ENCODE peak calls at places on chromosomes 3 and 15, in seven cellular contexts. One of them, this sample, is unnamed. For H3K27me3, the result is how much of the 10 kb centered on the place peaks cover.

GRCh38 chr15:48603123-48603500 is 42.4 kb downstream of the FBN1 start:
- DNase-seq in CD8-positive, alpha-beta memory T cell: no peak
- DNase-seq in heart left ventricle: no peak
- DNase-seq in astrocyte: peak
- DNase-seq in Peyer's patch: no peak
- DNase-seq in IMR-90: no peak
- DNase-seq in tibial artery: no peak
- DNase-seq in this sample: no peak

GRCh38 chr3:124316034-124316287 is 324.0 kb upstream of the ROPN1 start:
- DNase-seq in Peyer's patch: no peak
- DNase-seq in astrocyte: no peak
- DNase-seq in heart left ventricle: no peak
- DNase-seq in tibial artery: no peak
- DNase-seq in CD8-positive, alpha-beta memory T cell: no peak
- DNase-seq in IMR-90: no peak
- DNase-seq in this sample: no peak

GRCh38 chr3:124934577-124934976 is at the start of gene MUC13:
- DNase-seq in CD8-positive, alpha-beta memory T cell: no peak
- DNase-seq in IMR-90: no peak
- DNase-seq in tibial artery: no peak
- DNase-seq in Peyer's patch: no peak
- DNase-seq in heart left ventricle: no peak
- DNase-seq in astrocyte: no peak
- DNase-seq in this sample: no peak

GRCh38 chr3:64344721-64345207 is 119.5 kb upstream of the PRICKLE2 start:
- DNase-seq in CD8-positive, alpha-beta memory T cell: no peak
- DNase-seq in tibial artery: no peak
- DNase-seq in Peyer's patch: no peak
- DNase-seq in heart left ventricle: no peak
- DNase-seq in astrocyte: peak
- DNase-seq in IMR-90: peak
- DNase-seq in this sample: peak

GRCh38 chr3:114213669-114214541 is 23.5 kb downstream of the ZNF80 start:
- DNase-seq in Peyer's patch: peak
- DNase-seq in IMR-90: peak
- DNase-seq in heart left ventricle: no peak
- DNase-seq in tibial artery: no peak
- DNase-seq in CD8-positive, alpha-beta memory T cell: peak
- DNase-seq in astrocyte: peak
- DNase-seq in this sample: no peak

GRCh38 chr3:171898192-171898591 is 55.0 kb downstream of the TMEM212 start:
- DNase-seq in astrocyte: no peak
- DNase-seq in Peyer's patch: no peak
- DNase-seq in CD8-positive, alpha-beta memory T cell: no peak
- DNase-seq in IMR-90: no peak
- DNase-seq in tibial artery: no peak
- DNase-seq in heart left ventricle: no peak
- DNase-seq in this sample: no peak

GRCh38 chr15:69451951-69452701 is 492 bp upstream of the RPLP1 start:
- DNase-seq in heart left ventricle: no peak
- DNase-seq in tibial artery: no peak
- DNase-seq in astrocyte: peak
- DNase-seq in CD8-positive, alpha-beta memory T cell: no peak
- DNase-seq in IMR-90: peak
- DNase-seq in Peyer's patch: peak
- DNase-seq in this sample: peak

GRCh38 chr3:108818404-108818803 is 4.2 kb upstream of the TRAT1 start:
- DNase-seq in astrocyte: peak
- DNase-seq in Peyer's patch: peak
- DNase-seq in IMR-90: peak
- DNase-seq in tibial artery: no peak
- DNase-seq in heart left ventricle: no peak
- DNase-seq in CD8-positive, alpha-beta memory T cell: peak
- DNase-seq in this sample: no peak

GRCh38 chr3:176953106-176954080 is 243.9 kb downstream of the TBL1XR1 start:
- DNase-seq in Peyer's patch: no peak
- DNase-seq in heart left ventricle: peak
- DNase-seq in CD8-positive, alpha-beta memory T cell: no peak
- DNase-seq in astrocyte: peak
- DNase-seq in tibial artery: no peak
- DNase-seq in IMR-90: peak
- DNase-seq in this sample: peak

GRCh38 chr3:56622381-56622780 is 60.7 kb downstream of the TASOR start:
- DNase-seq in Peyer's patch: no peak
- DNase-seq in IMR-90: no peak
- DNase-seq in CD8-positive, alpha-beta memory T cell: no peak
- DNase-seq in heart left ventricle: no peak
- DNase-seq in tibial artery: no peak
- DNase-seq in astrocyte: no peak
- DNase-seq in this sample: no peak

GRCh38 chr3:105752791-105753415 is 115.9 kb downstream of the CBLB start:
- DNase-seq in astrocyte: peak
- DNase-seq in Peyer's patch: peak
- DNase-seq in CD8-positive, alpha-beta memory T cell: peak
- DNase-seq in tibial artery: no peak
- DNase-seq in IMR-90: no peak
- DNase-seq in heart left ventricle: no peak
- DNase-seq in this sample: no peak

GRCh38 chr3:194273396-194274310 is 77.5 kb downstream of the CPN2 start:
- DNase-seq in astrocyte: no peak
- DNase-seq in CD8-positive, alpha-beta memory T cell: no peak
- DNase-seq in IMR-90: no peak
- DNase-seq in Peyer's patch: no peak
- DNase-seq in heart left ventricle: no peak
- DNase-seq in tibial artery: peak
- DNase-seq in this sample: peak

GRCh38 chr15:73941871-73942635 is 15.8 kb downstream of the LOXL1 start:
- DNase-seq in tibial artery: peak
- DNase-seq in heart left ventricle: peak
- DNase-seq in CD8-positive, alpha-beta memory T cell: no peak
- DNase-seq in IMR-90: no peak
- DNase-seq in astrocyte: no peak
- DNase-seq in Peyer's patch: no peak
- DNase-seq in this sample: no peak

GRCh38 chr3:134795776-134796312 is 784 bp downstream of the EPHB1 start:
- DNase-seq in IMR-90: peak
- DNase-seq in astrocyte: peak
- DNase-seq in Peyer's patch: no peak
- DNase-seq in CD8-positive, alpha-beta memory T cell: no peak
- DNase-seq in tibial artery: no peak
- DNase-seq in heart left ventricle: no peak
- DNase-seq in this sample: no peak

DNA sequence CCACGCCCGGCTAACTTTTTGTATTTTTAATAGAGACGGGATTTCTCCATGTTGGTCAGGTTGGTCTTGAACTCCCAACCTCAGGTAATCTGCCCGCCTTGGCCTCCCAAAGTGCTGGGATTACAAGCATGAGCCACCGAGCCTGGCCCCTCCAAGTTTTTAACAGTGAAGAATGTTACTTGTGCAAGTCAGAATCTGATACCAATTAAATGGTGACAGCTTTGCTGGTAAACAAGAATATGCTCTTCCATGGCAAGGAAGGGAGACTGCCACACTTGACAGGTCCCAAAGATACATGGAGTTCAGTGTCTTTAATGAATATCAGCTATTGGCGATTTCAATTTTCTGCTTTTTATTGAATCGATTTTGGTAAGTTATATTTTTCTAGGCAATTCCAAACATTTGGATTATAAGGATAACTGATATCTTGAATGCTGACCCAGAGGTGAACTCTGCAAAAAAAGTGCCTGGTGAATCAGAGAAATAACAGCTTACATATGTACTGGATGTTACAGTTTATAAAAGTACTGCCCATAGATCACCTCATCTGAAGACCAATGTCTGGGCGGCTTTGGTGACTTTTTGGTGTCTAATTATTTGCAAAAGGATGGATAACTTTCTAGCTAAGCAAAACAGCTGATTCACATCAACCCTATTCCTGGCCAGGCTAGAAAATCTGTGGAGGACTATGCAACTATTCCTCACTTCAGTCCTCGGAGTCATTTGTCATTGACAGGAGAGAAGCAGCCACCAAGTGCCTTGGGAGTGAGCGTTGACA is 1.2 kb downstream of the PARP16 start:
- DNase-seq in CD8-positive, alpha-beta memory T cell: no peak
- DNase-seq in heart left ventricle: no peak
- DNase-seq in IMR-90: peak
- DNase-seq in Peyer's patch: no peak
- DNase-seq in astrocyte: peak
- DNase-seq in tibial artery: no peak
- DNase-seq in this sample: no peak
- H3K27ac ChIP-seq in CD8-positive, alpha-beta memory T cell: peak
- H3K27ac ChIP-seq in heart left ventricle: peak
- H3K27ac ChIP-seq in IMR-90: peak
- H3K27ac ChIP-seq in Peyer's patch: peak
- H3K27ac ChIP-seq in astrocyte: no peak
- H3K27ac ChIP-seq in tibial artery: peak
- H3K27ac ChIP-seq in this sample: peak

GRCh38 chr15:43522247-43522646 is 4.8 kb downstream of the MAP1A start:
- DNase-seq in IMR-90: no peak
- DNase-seq in heart left ventricle: no peak
- DNase-seq in CD8-positive, alpha-beta memory T cell: no peak
- DNase-seq in tibial artery: no peak
- DNase-seq in Peyer's patch: no peak
- DNase-seq in astrocyte: no peak
- DNase-seq in this sample: no peak

GRCh38 chr15:43521419-43521818 is 4.0 kb downstream of the MAP1A start:
- DNase-seq in astrocyte: no peak
- DNase-seq in IMR-90: no peak
- DNase-seq in Peyer's patch: no peak
- DNase-seq in tibial artery: no peak
- DNase-seq in CD8-positive, alpha-beta memory T cell: no peak
- DNase-seq in heart left ventricle: no peak
- DNase-seq in this sample: no peak

GRCh38 chr15:43518073-43518761 is 809 bp downstream of the MAP1A start:
- DNase-seq in heart left ventricle: no peak
- DNase-seq in tibial artery: no peak
- DNase-seq in astrocyte: peak
- DNase-seq in Peyer's patch: no peak
- DNase-seq in CD8-positive, alpha-beta memory T cell: no peak
- DNase-seq in IMR-90: peak
- DNase-seq in this sample: no peak

GRCh38 chr15:43519207-43519606 is 1.8 kb downstream of the MAP1A start:
- DNase-seq in heart left ventricle: no peak
- DNase-seq in astrocyte: no peak
- DNase-seq in CD8-positive, alpha-beta memory T cell: no peak
- DNase-seq in Peyer's patch: no peak
- DNase-seq in IMR-90: no peak
- DNase-seq in tibial artery: no peak
- DNase-seq in this sample: no peak

DNA sequence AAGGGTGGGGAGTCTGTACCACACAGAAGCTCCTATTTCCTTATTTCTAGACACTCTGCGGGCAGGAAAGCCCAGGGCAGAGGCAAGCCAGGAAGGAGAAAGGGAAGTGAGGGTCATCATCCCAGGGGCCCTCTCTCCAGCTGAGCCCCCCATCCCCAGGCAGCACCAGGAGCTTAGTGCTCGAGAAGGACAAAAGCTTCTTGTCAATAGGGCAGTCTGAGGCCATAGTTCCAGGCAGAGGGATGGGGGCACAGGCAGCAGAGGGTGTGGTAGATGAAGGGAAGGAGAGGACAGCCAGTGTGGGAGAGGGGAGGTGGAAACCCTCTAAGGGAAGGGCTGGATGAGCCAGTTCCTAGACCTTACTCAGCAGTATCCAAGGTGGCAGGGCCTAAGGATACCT is 2.7 kb downstream of the MAP1A start:
- DNase-seq in IMR-90: no peak
- DNase-seq in astrocyte: no peak
- DNase-seq in tibial artery: no peak
- DNase-seq in heart left ventricle: no peak
- DNase-seq in CD8-positive, alpha-beta memory T cell: no peak
- DNase-seq in Peyer's patch: no peak
- DNase-seq in this sample: no peak
- H3K27me3 ChIP-seq in IMR-90: under half
- H3K27me3 ChIP-seq in astrocyte: under half
- H3K27me3 ChIP-seq in tibial artery: under half
- H3K27me3 ChIP-seq in heart left ventricle: under half
- H3K27me3 ChIP-seq in CD8-positive, alpha-beta memory T cell: under half
- H3K27me3 ChIP-seq in Peyer's patch: under half
- H3K27me3 ChIP-seq in this sample: under half

GRCh38 chr3:179528786-179529185 is 33.9 kb upstream of the ACTL6A start:
- DNase-seq in tibial artery: no peak
- DNase-seq in astrocyte: peak
- DNase-seq in heart left ventricle: no peak
- DNase-seq in CD8-positive, alpha-beta memory T cell: no peak
- DNase-seq in IMR-90: peak
- DNase-seq in Peyer's patch: no peak
- DNase-seq in this sample: no peak

GRCh38 chr3:179526989-179527391 is 35.7 kb upstream of the ACTL6A start:
- DNase-seq in CD8-positive, alpha-beta memory T cell: no peak
- DNase-seq in Peyer's patch: no peak
- DNase-seq in heart left ventricle: no peak
- DNase-seq in tibial artery: peak
- DNase-seq in IMR-90: peak
- DNase-seq in astrocyte: peak
- DNase-seq in this sample: peak

GRCh38 chr3:179526482-179526881 is 36.2 kb upstream of the ACTL6A start:
- DNase-seq in astrocyte: no peak
- DNase-seq in tibial artery: no peak
- DNase-seq in heart left ventricle: no peak
- DNase-seq in IMR-90: peak
- DNase-seq in Peyer's patch: no peak
- DNase-seq in CD8-positive, alpha-beta memory T cell: no peak
- DNase-seq in this sample: no peak
- H3K27ac ChIP-seq in astrocyte: no peak
- H3K27ac ChIP-seq in tibial artery: peak
- H3K27ac ChIP-seq in heart left ventricle: peak
- H3K27ac ChIP-seq in IMR-90: peak
- H3K27ac ChIP-seq in Peyer's patch: peak
- H3K27ac ChIP-seq in CD8-positive, alpha-beta memory T cell: no peak
- H3K27ac ChIP-seq in this sample: peak

DNA sequence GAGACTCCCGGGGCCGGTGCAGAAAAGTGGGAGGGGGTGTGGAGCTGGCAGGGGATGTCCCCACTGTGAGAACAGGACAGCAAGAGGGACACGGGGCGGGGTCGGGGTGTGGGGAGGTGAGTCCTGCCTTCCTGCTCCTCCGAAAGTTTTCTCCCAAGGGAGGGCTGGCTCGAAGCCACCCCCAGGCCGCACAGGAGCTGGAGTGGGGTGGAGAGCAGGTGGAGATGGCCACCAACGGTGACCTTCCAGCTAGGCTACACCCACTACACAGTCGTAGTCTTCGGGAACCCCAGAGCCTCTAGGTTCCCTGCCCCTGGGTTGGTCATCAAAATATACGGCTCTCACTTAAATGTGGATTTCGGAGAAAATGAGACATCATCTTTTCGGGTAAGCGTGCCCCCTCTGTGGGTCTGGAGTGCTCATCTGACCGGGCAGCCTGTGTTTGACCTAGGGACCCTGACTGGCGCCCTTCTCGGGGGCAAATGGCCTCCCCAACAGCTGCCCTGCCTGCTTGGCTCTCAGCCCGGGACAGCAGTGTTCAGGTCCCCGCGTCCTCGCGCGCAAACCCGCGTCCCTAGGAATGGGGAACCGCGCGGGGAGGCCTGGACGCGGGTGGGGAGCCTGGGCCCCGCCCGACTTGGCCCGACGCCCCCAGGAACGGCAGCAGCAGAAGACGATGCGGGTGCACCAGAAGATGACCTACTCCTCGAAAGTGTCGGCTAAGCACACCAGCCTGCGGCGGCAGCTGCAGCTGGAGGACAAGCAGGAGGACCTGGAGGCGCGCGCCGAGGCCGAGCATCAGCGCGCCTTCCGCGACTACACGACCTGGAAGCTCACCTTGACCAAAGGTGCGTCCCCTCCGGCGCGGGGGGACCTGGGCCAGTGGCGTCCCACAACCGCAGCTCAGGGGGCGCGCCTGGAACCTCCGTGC is 21.2 kb downstream of the CFAP100 start:
- DNase-seq in heart left ventricle: no peak
- DNase-seq in IMR-90: no peak
- DNase-seq in Peyer's patch: no peak
- DNase-seq in CD8-positive, alpha-beta memory T cell: no peak
- DNase-seq in astrocyte: no peak
- DNase-seq in tibial artery: peak
- DNase-seq in this sample: no peak
- H3K27me3 ChIP-seq in heart left ventricle: under half
- H3K27me3 ChIP-seq in IMR-90: under half
- H3K27me3 ChIP-seq in Peyer's patch: under half
- H3K27me3 ChIP-seq in CD8-positive, alpha-beta memory T cell: under half
- H3K27me3 ChIP-seq in astrocyte: under half
- H3K27me3 ChIP-seq in tibial artery: half or more
- H3K27me3 ChIP-seq in this sample: under half